ENCODE peak calls at places on chromosome 11, in nine cellular contexts. Z, R, A, J, Q, P, U, M and K are unnamed samples.

GRCh38 chr11:64276653-64277431 is 7.6 kb downstream of the BAD start:
- ATAC-seq in R (no peak), J (no peak), M (no peak), A (no peak), Z (no peak), U (no peak), Q (no peak), P (no peak), K (no peak)

GRCh38 chr11:50174975-50175374 is 142.3 kb downstream of the OR4C45 start:
- ATAC-seq in M (no peak), Q (no peak), U (no peak), Z (no peak), A (no peak), P (no peak), R (no peak), J (no peak), K (no peak)

GRCh38 chr11:129089279-129089678 is 102.8 kb downstream of the ARHGAP32 start:
- ATAC-seq in Q (no peak), A (no peak), M (peak; percentile 51), R (no peak), Z (no peak), U (no peak), J (no peak), P (no peak), K (no peak)

GRCh38 chr11:119754656-119755350 is 25.8 kb upstream of the NECTIN1 start:
- ATAC-seq in Z (no peak), U (no peak), J (no peak), R (no peak), A (no peak), M (no peak), P (no peak), Q (no peak), K (no peak)

GRCh38 chr11:36385121-36385530 is 89.0 kb downstream of the PRR5L start:
- ATAC-seq in M (no peak), R (peak; percentile 76), Z (peak; percentile 48), Q (no peak), P (peak; percentile 68), U (peak; percentile 83), J (no peak), A (no peak), K (peak; percentile 35)

GRCh38 chr11:86255896-86256295 is 11.3 kb downstream of the EED start:
- ATAC-seq in A (no peak), R (no peak), U (no peak), M (no peak), J (no peak), Q (no peak), Z (no peak), P (no peak), K (peak; percentile 35)

GRCh38 chr11:34585870-34586654 is 34.8 kb upstream of the EHF start:
- ATAC-seq in Q (peak; percentile 39), R (peak; percentile 23), P (no peak), M (peak; percentile 69), U (peak; percentile 24), Z (no peak), J (peak; percentile 45), A (no peak), K (peak; percentile 51)

GRCh38 chr11:130237282-130238006 is 77.3 kb downstream of the ZBTB44 start:
- ATAC-seq in J (no peak), A (no peak), Q (no peak), Z (no peak), P (no peak), U (no peak), R (no peak), M (no peak), K (no peak)

GRCh38 chr11:15276616-15277015 is 161.9 kb downstream of the INSC start:
- ATAC-seq in J (no peak), M (no peak), R (no peak), Z (no peak), Q (no peak), U (no peak), P (no peak), A (no peak), K (no peak)

GRCh38 chr11:121829159-121829643 is 286.8 kb downstream of the BLID start:
- ATAC-seq in U (no peak), M (no peak), Q (peak; percentile 95), A (no peak), Z (no peak), P (peak; percentile 88), J (peak; percentile 98), R (peak; percentile 77), K (no peak)

GRCh38 chr11:73388241-73389133 is 12.3 kb downstream of the RELT start:
- ATAC-seq in P (no peak), M (peak; percentile 21), Q (no peak), U (no peak), R (no peak), A (no peak), J (peak; percentile 61), Z (no peak), K (no peak)